ENCODE peak calls at places on chromosome X, in six cellular contexts. V is HCEC 1CT, G is HT-29, H is GM03348, X is GM12865, B is coronary artery. E is an unnamed sample.

GRCh38 chrX:46819136-46819535 is 17.7 kb upstream of the RP2 start:
- DNase-seq in V (no peak), G (no peak), H (no peak), X (no peak), B (no peak), E (no peak)

GRCh38 chrX:72716766-72717165 is 2.7 kb upstream of the PHKA1 start:
- DNase-seq in V (no peak), G (no peak), H (no peak), X (no peak), B (no peak), E (no peak)

GRCh38 chrX:130166503-130166777 is 799 bp upstream of the AIFM1 start:
- DNase-seq in V (no peak), G (no peak), H (no peak), X (no peak), B (no peak), E (no peak)

GRCh38 chrX:100584636-100585035 is at the start of gene TNMD:
- DNase-seq in V (no peak), G (no peak), H (no peak), X (no peak), B (no peak), E (no peak)

GRCh38 chrX:129000018-129000417 is 523.3 kb downstream of the SMARCA1 start:
- DNase-seq in V (no peak), G (no peak), H (no peak), X (no peak), B (no peak), E (no peak)

GRCh38 chrX:119008122-119008744 is 33.8 kb downstream of the LONRF3 start:
- DNase-seq in V (peak; percentile 5), G (peak; percentile 65), H (peak; percentile 57), X (peak; percentile 20), B (no peak), E (no peak)

GRCh38 chrX:149962859-149963757 is 24.8 kb upstream of the EOLA2 start:
- DNase-seq in V (peak; percentile 43), G (peak; percentile 82), H (peak; percentile 56), X (peak; percentile 31), B (no peak), E (peak; percentile 26)

GRCh38 chrX:101390664-101391525 is at the start of gene RPL36A:
- DNase-seq in V (peak; percentile 86), G (peak; percentile 90), H (peak; percentile 89), X (peak; percentile 95), B (peak; percentile 87), E (peak; percentile 81)

GRCh38 chrX:30713061-30713525 is 59.9 kb downstream of the GK start:
- DNase-seq in V (peak; percentile 44), G (peak; percentile 37), H (peak; percentile 38), X (peak; percentile 78), B (no peak), E (peak; percentile 34)

GRCh38 chrX:148416931-148417330 is 83.5 kb upstream of the AFF2 start:
- DNase-seq in V (no peak), G (no peak), H (peak; percentile 1), X (no peak), B (no peak), E (peak; percentile 77)

GRCh38 chrX:18875256-18875878 is 108.5 kb downstream of the PHKA2 start:
- DNase-seq in V (no peak), G (no peak), H (no peak), X (no peak), B (no peak), E (no peak)

GRCh38 chrX:43702079-43702524 is 46.0 kb downstream of the MAOA start:
- DNase-seq in V (no peak), G (peak; percentile 22), H (no peak), X (no peak), B (no peak), E (no peak)

GRCh38 chrX:119728487-119728886 is 29.9 kb upstream of the SOWAHD start:
- DNase-seq in V (no peak), G (peak; percentile 57), H (no peak), X (no peak), B (no peak), E (no peak)

GRCh38 chrX:72041901-72042859 is 89.5 kb downstream of the RTL5 start:
- DNase-seq in V (no peak), G (no peak), H (peak; percentile 40), X (no peak), B (peak; percentile 68), E (peak; percentile 65)

GRCh38 chrX:147901476-147902126 is 10.1 kb upstream of the FMR1 start:
- DNase-seq in V (no peak), G (no peak), H (no peak), X (no peak), B (no peak), E (no peak)

GRCh38 chrX:104270916-104271512 is 16.3 kb upstream of the ESX1 start:
- DNase-seq in V (peak; percentile 17), G (peak; percentile 74), H (peak; percentile 23), X (peak; percentile 11), B (no peak), E (peak; percentile 4)

GRCh38 chrX:72360326-72360725 is 54.6 kb upstream of the CITED1 start:
- DNase-seq in V (no peak), G (no peak), H (no peak), X (no peak), B (no peak), E (no peak)

GRCh38 chrX:20515841-20516461 is 249.2 kb upstream of the RPS6KA3 start:
- DNase-seq in V (peak; percentile 88), G (peak; percentile 82), H (peak; percentile 47), X (peak; percentile 68), B (no peak), E (peak; percentile 96)

GRCh38 chrX:102964941-102965340 is 27.9 kb downstream of the RAB40AL start:
- DNase-seq in V (no peak), G (no peak), H (no peak), X (no peak), B (no peak), E (no peak)

GRCh38 chrX:97524340-97524739 is 640.6 kb downstream of the RPA4 start:
- DNase-seq in V (no peak), G (no peak), H (no peak), X (no peak), B (no peak), E (no peak)

GRCh38 chrX:142089193-142089592 is 115.9 kb downstream of the MAGEC2 start:
- DNase-seq in V (no peak), G (peak; percentile 31), H (peak; percentile 18), X (no peak), B (no peak), E (peak; percentile 2)

GRCh38 chrX:155334486-155335316 is at the start of gene CLIC2:
- DNase-seq in V (peak; percentile 81), G (peak; percentile 43), H (peak; percentile 27), X (peak; percentile 57), B (no peak), E (peak; percentile 42)

GRCh38 chrX:46704767-46705386 is 54.0 kb downstream of the SLC9A7 start:
- DNase-seq in V (peak; percentile 5), G (no peak), H (no peak), X (peak; percentile 73), B (no peak), E (peak; percentile 69)

GRCh38 chrX:32045149-32045548 is 973.3 kb upstream of the FTHL17 start:
- DNase-seq in V (no peak), G (no peak), H (no peak), X (no peak), B (no peak), E (no peak)

GRCh38 chrX:110938977-110939732 is 143.5 kb upstream of the CHRDL1 start:
- DNase-seq in V (no peak), G (peak; percentile 14), H (no peak), X (no peak), B (no peak), E (no peak)

GRCh38 chrX:72609313-72609712 is 36.7 kb upstream of the HDAC8 start:
- DNase-seq in V (peak; percentile 5), G (peak; percentile 47), H (no peak), X (no peak), B (no peak), E (no peak)

GRCh38 chrX:48090123-48090522 is 18.7 kb upstream of the ZNF630 start:
- DNase-seq in V (no peak), G (peak; percentile 35), H (no peak), X (no peak), B (no peak), E (no peak)

GRCh38 chrX:155864655-155865054 is 16.5 kb upstream of the VAMP7 start:
- DNase-seq in V (no peak), G (peak; percentile 44), H (peak; percentile 27), X (no peak), B (no peak), E (no peak)

GRCh38 chrX:111470681-111471403 is 40.6 kb upstream of the SERTM2 start:
- DNase-seq in V (no peak), G (no peak), H (no peak), X (no peak), B (no peak), E (no peak)

GRCh38 chrX:51182545-51182944 is 150.1 kb upstream of the NUDT10 start:
- DNase-seq in V (no peak), G (peak; percentile 5), H (no peak), X (peak; percentile 0), B (no peak), E (no peak)